ENCODE peak calls at places on chromosomes 5 and 9, in five cellular contexts. A is GM23338, Y is fibroblast of lung, W is GM23248, D is astrocyte. X is an unnamed sample.
A peak's percentile ranks its signal among the peaks of the same experiment; 100 is the strongest.

GRCh38 chr5:53127107-53127506 is 17.6 kb upstream of the MOCS2 start:
- DNase-seq in Y (no peak), A (no peak), W (no peak), D (no peak), X (no peak)

GRCh38 chr5:147554285-147554817 is 44.5 kb upstream of the DPYSL3 start:
- DNase-seq in A (no peak), Y (peak; percentile 92), D (peak; percentile 91), W (peak; percentile 93), X (peak; percentile 65)

GRCh38 chr5:57007349-57007748 is 55.4 kb upstream of the MIER3 start:
- DNase-seq in A (no peak), D (no peak), Y (no peak), W (no peak), X (no peak)

GRCh38 chr9:21680590-21680989 is 121.8 kb upstream of the MTAP start:
- DNase-seq in W (no peak), Y (no peak), A (no peak), D (no peak), X (no peak)

GRCh38 chr9:112671256-112671655 is 46.7 kb downstream of the INIP start:
- DNase-seq in Y (no peak), A (no peak), D (no peak), W (no peak), X (no peak)

GRCh38 chr5:132295505-132296411 is 1.6 kb downstream of the SLC22A4 start:
- DNase-seq in D (no peak), A (no peak), Y (no peak), W (peak; percentile 27), X (peak; percentile 30)

GRCh38 chr5:73994963-73995362 is 369.0 kb downstream of the ARHGEF28 start:
- DNase-seq in A (peak; percentile 32), W (peak; percentile 14), Y (no peak), D (no peak), X (peak; percentile 97)

GRCh38 chr9:108099854-108100253 is 610.3 kb upstream of the KLF4 start:
- DNase-seq in Y (no peak), A (no peak), W (no peak), D (no peak), X (no peak)

GRCh38 chr9:87887661-87888480 is 5.2 kb downstream of the SPATA31E1 start:
- DNase-seq in W (no peak), A (no peak), Y (no peak), D (no peak), X (no peak)

GRCh38 chr5:169595172-169595820 is 11.7 kb downstream of the SPDL1 start:
- DNase-seq in D (no peak), Y (peak; percentile 27), W (peak; percentile 57), A (no peak), X (no peak)

GRCh38 chr9:72828281-72828731 is 124.5 kb downstream of the ALDH1A1 start:
- DNase-seq in Y (peak; percentile 80), A (no peak), W (peak; percentile 11), D (peak; percentile 77), X (peak; percentile 90)

GRCh38 chr5:169100735-169101075 is 200.2 kb downstream of the SLIT3 start:
- DNase-seq in A (no peak), W (peak; percentile 90), Y (peak; percentile 84), D (peak; percentile 78), X (peak; percentile 94)

GRCh38 chr5:158594595-158595242 is 505.0 kb downstream of the EBF1 start:
- DNase-seq in W (no peak), Y (no peak), D (no peak), A (no peak), X (no peak)

GRCh38 chr9:69590241-69590640 is 81.9 kb downstream of the APBA1 start:
- DNase-seq in Y (no peak), W (no peak), D (no peak), A (no peak), X (no peak)

GRCh38 chr5:373710-374602 is 52.4 kb downstream of the AHRR start:
- DNase-seq in Y (peak; percentile 67), A (peak; percentile 52), W (peak; percentile 93), D (peak; percentile 46), X (peak; percentile 20)
- TF ChIP-seq EZH2 in Y (no peak), A (no peak), W (no peak), D (no peak), X (no peak)

GRCh38 chr5:137086289-137086838 is 412.8 kb downstream of the SPOCK1 start:
- DNase-seq in D (no peak), Y (no peak), W (no peak), A (peak; percentile 33), X (no peak)
- H3K27me3 ChIP-seq in D (peaks cover 3% of the 10 kb centered on the region), Y (no peaks in the 10 kb centered on the region), W (no peaks in the 10 kb centered on the region), A (no peaks in the 10 kb centered on the region), X (no peaks in the 10 kb centered on the region)

GRCh38 chr5:179731791-179732411 is 721 bp upstream of the MAML1 start:
- DNase-seq in D (peak; percentile 78), Y (peak; percentile 82), A (no peak), W (peak; percentile 94), X (peak; percentile 87)
- H3K4me3 ChIP-seq in D (peak overlapping the region; percentile 39), Y (no peak overlapping the region), A (peak overlapping the region; percentile 48), W (peak overlapping the region; percentile 84), X (peak overlapping the region; percentile 45)

GRCh38 chr5:77628840-77629552 is 9.5 kb downstream of the OTP start:
- DNase-seq in W (peak; percentile 8), A (peak; percentile 36), D (no peak), Y (no peak), X (no peak)

GRCh38 chr5:77632526-77633268 is 5.8 kb downstream of the OTP start:
- DNase-seq in A (peak; percentile 62), W (no peak), D (no peak), Y (no peak), X (no peak)

GRCh38 chr5:77629553-77630245 is 8.8 kb downstream of the OTP start:
- DNase-seq in D (no peak), A (peak; percentile 52), W (peak; percentile 22), Y (no peak), X (no peak)

GRCh38 chr5:77631166-77631582 is 7.3 kb downstream of the OTP start:
- DNase-seq in W (no peak), D (no peak), A (no peak), Y (no peak), X (no peak)

DNA sequence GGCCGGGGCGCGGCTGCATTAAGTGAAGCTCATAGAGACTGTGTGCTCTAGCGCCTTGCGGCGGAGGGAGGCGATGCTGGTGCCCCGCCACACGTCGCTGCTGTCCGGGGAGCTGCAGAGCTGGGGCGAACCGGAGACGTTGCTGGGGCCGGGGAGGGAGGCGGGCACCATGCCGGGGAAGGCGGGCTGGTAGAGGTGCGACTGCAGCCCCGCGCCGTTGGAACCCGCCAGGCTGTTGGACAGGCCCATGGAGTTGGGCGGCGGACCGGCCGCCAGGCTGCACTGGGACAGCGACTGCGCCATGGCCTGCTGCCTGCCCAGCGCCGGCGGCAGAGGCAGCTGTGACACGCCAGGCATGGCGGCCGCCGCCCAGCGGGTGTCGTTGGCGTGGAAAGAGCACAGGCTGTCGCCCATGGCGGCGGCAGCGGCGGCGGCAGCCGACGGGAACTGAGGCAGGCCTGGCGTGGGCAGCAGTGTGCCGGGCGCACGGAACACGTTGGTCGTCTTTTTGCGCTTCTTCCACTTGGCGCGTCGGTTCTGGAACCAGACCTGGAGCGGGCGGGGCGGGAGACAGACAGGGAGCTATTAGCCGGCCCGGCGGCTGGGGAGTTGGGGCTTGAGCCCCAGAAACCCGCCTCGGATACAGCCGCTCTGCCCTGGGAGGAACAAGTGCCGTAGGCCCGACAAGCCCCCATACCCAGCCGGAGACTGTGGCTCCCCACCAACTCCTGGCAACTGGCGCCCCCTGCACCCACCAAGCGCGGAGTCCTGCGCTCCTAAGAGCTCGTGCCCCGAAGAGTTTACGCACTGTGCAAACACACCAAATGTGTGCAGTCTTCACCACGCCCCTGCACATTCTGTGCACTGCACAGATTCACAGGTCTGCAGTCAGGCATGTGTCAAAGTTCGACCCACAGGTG is 8.0 kb downstream of the OTP start:
- DNase-seq in D (no peak), A (peak; percentile 83), W (peak; percentile 72), Y (peak; percentile 15), X (peak; percentile 27)
- TF ChIP-seq EZH2 in D (peak; percentile 89), A (peak; percentile 97), W (peak; percentile 56), Y (peak; percentile 81), X (peak; percentile 94)

X was measured in mammary epithelial cell.